ENCODE peak calls at places on chromosomes 6 and 20, in eight cellular contexts. One of them, this sample, is unnamed.

GRCh38 chr6:1396952-1397868 is 7.8 kb downstream of the FOXF2 start:
- DNase-seq in A549: peak
- DNase-seq in heart right ventricle: peak
- DNase-seq in fibroblast of lung: peak
- DNase-seq in AG04450: peak
- DNase-seq in neural progenitor cell: peak
- DNase-seq in thyroid gland: peak
- DNase-seq in ovary: peak
- DNase-seq in this sample: no peak

GRCh38 chr6:104423691-104424090 is 436.0 kb downstream of the HACE1 start:
- DNase-seq in ovary: no peak
- DNase-seq in heart right ventricle: no peak
- DNase-seq in fibroblast of lung: no peak
- DNase-seq in AG04450: no peak
- DNase-seq in neural progenitor cell: no peak
- DNase-seq in A549: no peak
- DNase-seq in thyroid gland: no peak
- DNase-seq in this sample: no peak

GRCh38 chr6:125983246-125983945 is 2.9 kb upstream of the TRMT11 start:
- DNase-seq in A549: no peak
- DNase-seq in neural progenitor cell: no peak
- DNase-seq in heart right ventricle: no peak
- DNase-seq in ovary: no peak
- DNase-seq in fibroblast of lung: peak
- DNase-seq in thyroid gland: no peak
- DNase-seq in AG04450: no peak
- DNase-seq in this sample: peak

GRCh38 chr20:64096535-64096934 is 10.8 kb downstream of the NPBWR2 start:
- DNase-seq in A549: no peak
- DNase-seq in ovary: no peak
- DNase-seq in neural progenitor cell: no peak
- DNase-seq in heart right ventricle: no peak
- DNase-seq in thyroid gland: no peak
- DNase-seq in fibroblast of lung: no peak
- DNase-seq in AG04450: no peak
- DNase-seq in this sample: no peak

GRCh38 chr6:100176321-100176950 is 182.4 kb upstream of the MCHR2 start:
- DNase-seq in ovary: no peak
- DNase-seq in neural progenitor cell: peak
- DNase-seq in A549: no peak
- DNase-seq in thyroid gland: peak
- DNase-seq in fibroblast of lung: peak
- DNase-seq in heart right ventricle: no peak
- DNase-seq in AG04450: peak
- DNase-seq in this sample: peak

GRCh38 chr6:137084090-137084489 is 39.3 kb upstream of the IL20RA start:
- DNase-seq in AG04450: no peak
- DNase-seq in A549: no peak
- DNase-seq in neural progenitor cell: no peak
- DNase-seq in thyroid gland: no peak
- DNase-seq in ovary: no peak
- DNase-seq in fibroblast of lung: no peak
- DNase-seq in heart right ventricle: no peak
- DNase-seq in this sample: no peak

GRCh38 chr6:139568956-139569538 is 194.6 kb upstream of the CITED2 start:
- DNase-seq in thyroid gland: no peak
- DNase-seq in fibroblast of lung: peak
- DNase-seq in A549: no peak
- DNase-seq in ovary: no peak
- DNase-seq in neural progenitor cell: no peak
- DNase-seq in heart right ventricle: no peak
- DNase-seq in AG04450: peak
- DNase-seq in this sample: peak

GRCh38 chr6:123745877-123746276 is 57.8 kb upstream of the NKAIN2 start:
- DNase-seq in thyroid gland: no peak
- DNase-seq in neural progenitor cell: no peak
- DNase-seq in fibroblast of lung: peak
- DNase-seq in ovary: no peak
- DNase-seq in AG04450: no peak
- DNase-seq in A549: no peak
- DNase-seq in heart right ventricle: no peak
- DNase-seq in this sample: peak

DNA sequence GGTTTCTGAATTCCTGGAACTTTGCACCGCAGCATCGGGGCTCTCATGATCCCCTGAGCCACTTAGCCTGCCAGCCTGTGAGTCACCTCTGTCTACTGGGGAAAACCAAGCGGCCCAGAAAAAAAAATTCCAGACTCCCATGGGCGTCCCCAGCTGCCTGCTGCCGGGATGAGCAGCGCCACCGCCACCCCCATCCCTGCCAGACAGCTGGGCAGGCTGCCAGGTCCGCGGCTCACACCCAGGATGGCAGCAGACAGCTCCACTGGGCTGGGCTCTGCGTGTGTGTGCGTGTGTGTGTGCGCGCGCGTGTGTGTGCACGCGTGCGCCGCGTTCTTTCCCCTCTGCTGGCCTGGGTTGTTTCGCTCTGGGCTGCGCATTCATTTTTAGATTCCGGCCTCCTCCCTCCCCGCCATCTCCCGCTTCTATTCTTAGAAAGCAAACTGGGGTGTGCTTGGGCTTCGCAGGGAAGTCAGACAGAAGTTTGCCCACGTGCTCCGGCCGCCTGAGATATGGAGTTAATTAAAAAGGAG is 38.9 kb upstream of the PMEPA1 start:
- DNase-seq in AG04450: peak
- DNase-seq in fibroblast of lung: peak
- DNase-seq in A549: peak
- DNase-seq in neural progenitor cell: peak
- DNase-seq in ovary: peak
- DNase-seq in heart right ventricle: peak
- DNase-seq in thyroid gland: peak
- DNase-seq in this sample: peak
- TF ChIP-seq CTCF in AG04450: no peak
- TF ChIP-seq CTCF in fibroblast of lung: no peak
- TF ChIP-seq CTCF in A549: peak
- TF ChIP-seq CTCF in neural progenitor cell: no peak
- TF ChIP-seq CTCF in ovary: no peak
- TF ChIP-seq CTCF in heart right ventricle: no peak
- TF ChIP-seq CTCF in thyroid gland: no peak
- TF ChIP-seq CTCF in this sample: peak

GRCh38 chr6:6890400-6890858 is 217.3 kb upstream of the RREB1 start:
- DNase-seq in AG04450: no peak
- DNase-seq in ovary: peak
- DNase-seq in heart right ventricle: peak
- DNase-seq in neural progenitor cell: peak
- DNase-seq in thyroid gland: peak
- DNase-seq in A549: no peak
- DNase-seq in fibroblast of lung: no peak
- DNase-seq in this sample: no peak
- H3K27ac ChIP-seq in AG04450: no peak
- H3K27ac ChIP-seq in ovary: peak
- H3K27ac ChIP-seq in heart right ventricle: no peak
- H3K27ac ChIP-seq in neural progenitor cell: no peak
- H3K27ac ChIP-seq in thyroid gland: no peak
- H3K27ac ChIP-seq in A549: no peak
- H3K27ac ChIP-seq in fibroblast of lung: no peak
- H3K27ac ChIP-seq in this sample: peak

GRCh38 chr20:47009784-47010183 is 115.1 kb downstream of the EYA2 start:
- DNase-seq in A549: no peak
- DNase-seq in neural progenitor cell: no peak
- DNase-seq in heart right ventricle: no peak
- DNase-seq in thyroid gland: no peak
- DNase-seq in ovary: no peak
- DNase-seq in AG04450: no peak
- DNase-seq in fibroblast of lung: no peak
- DNase-seq in this sample: no peak

GRCh38 chr20:47013606-47014005 is 119.0 kb downstream of the EYA2 start:
- DNase-seq in A549: no peak
- DNase-seq in heart right ventricle: no peak
- DNase-seq in fibroblast of lung: no peak
- DNase-seq in neural progenitor cell: no peak
- DNase-seq in AG04450: no peak
- DNase-seq in thyroid gland: no peak
- DNase-seq in ovary: no peak
- DNase-seq in this sample: no peak

GRCh38 chr20:47008842-47009518 is 114.3 kb downstream of the EYA2 start:
- DNase-seq in A549: no peak
- DNase-seq in AG04450: no peak
- DNase-seq in fibroblast of lung: no peak
- DNase-seq in thyroid gland: no peak
- DNase-seq in heart right ventricle: no peak
- DNase-seq in neural progenitor cell: no peak
- DNase-seq in ovary: no peak
- DNase-seq in this sample: no peak

GRCh38 chr20:47007826-47008655 is 113.4 kb downstream of the EYA2 start:
- DNase-seq in thyroid gland: no peak
- DNase-seq in neural progenitor cell: no peak
- DNase-seq in ovary: no peak
- DNase-seq in A549: no peak
- DNase-seq in fibroblast of lung: no peak
- DNase-seq in heart right ventricle: no peak
- DNase-seq in AG04450: no peak
- DNase-seq in this sample: no peak

GRCh38 chr20:47011984-47012383 is 117.3 kb downstream of the EYA2 start:
- DNase-seq in A549: no peak
- DNase-seq in heart right ventricle: no peak
- DNase-seq in AG04450: no peak
- DNase-seq in neural progenitor cell: no peak
- DNase-seq in fibroblast of lung: no peak
- DNase-seq in thyroid gland: no peak
- DNase-seq in ovary: no peak
- DNase-seq in this sample: no peak
- TF ChIP-seq CTCF in A549: no peak
- TF ChIP-seq CTCF in heart right ventricle: no peak
- TF ChIP-seq CTCF in AG04450: no peak
- TF ChIP-seq CTCF in neural progenitor cell: no peak
- TF ChIP-seq CTCF in fibroblast of lung: no peak
- TF ChIP-seq CTCF in thyroid gland: no peak
- TF ChIP-seq CTCF in ovary: no peak
- TF ChIP-seq CTCF in this sample: no peak

DNA sequence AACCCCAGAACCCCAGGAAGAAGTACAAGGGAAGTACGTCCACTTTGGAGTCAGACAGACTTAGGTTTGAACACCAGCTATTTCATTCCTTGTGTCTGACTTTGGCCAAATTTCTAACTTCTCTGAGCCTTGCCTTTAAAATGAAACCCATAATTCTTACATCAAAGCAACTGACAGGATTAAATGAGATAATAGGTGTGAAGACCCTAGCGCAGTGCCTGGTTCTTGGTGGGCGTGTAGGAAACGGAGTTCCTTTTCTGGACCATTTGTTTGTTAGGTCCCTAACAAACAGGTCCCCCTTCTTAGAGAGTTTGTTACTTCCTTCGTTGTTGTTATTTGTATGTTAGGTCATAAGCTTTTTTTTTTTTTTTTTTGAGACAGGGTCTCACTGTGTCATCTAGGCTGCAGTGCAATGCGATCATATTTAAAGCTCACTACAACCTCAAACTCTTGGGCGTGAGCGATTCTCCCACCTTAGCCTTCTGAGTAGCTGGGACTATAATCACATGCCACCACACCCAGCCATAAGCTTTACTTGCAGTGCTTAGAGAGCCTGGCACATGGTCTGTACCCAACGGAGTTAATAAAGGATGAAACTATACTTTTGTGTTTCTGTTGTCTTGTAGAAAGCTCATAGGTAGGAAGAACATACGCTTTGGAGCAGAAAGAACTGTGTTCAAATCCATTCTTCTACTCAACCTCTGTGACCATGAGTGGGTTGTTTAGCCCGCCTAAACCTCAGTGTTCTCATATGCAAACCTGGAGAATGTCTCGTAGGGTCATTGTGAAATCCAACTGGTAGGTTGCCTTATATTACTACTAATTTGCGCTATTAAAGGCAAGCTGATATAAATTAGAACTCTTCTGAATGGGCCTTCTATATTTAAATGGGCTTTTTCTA is 21.8 kb upstream of the MROH8 start:
- DNase-seq in AG04450: no peak
- DNase-seq in neural progenitor cell: no peak
- DNase-seq in ovary: no peak
- DNase-seq in heart right ventricle: no peak
- DNase-seq in A549: no peak
- DNase-seq in thyroid gland: no peak
- DNase-seq in fibroblast of lung: no peak
- DNase-seq in this sample: no peak
- H3K27ac ChIP-seq in AG04450: no peak
- H3K27ac ChIP-seq in neural progenitor cell: peak
- H3K27ac ChIP-seq in ovary: no peak
- H3K27ac ChIP-seq in heart right ventricle: no peak
- H3K27ac ChIP-seq in A549: no peak
- H3K27ac ChIP-seq in thyroid gland: peak
- H3K27ac ChIP-seq in fibroblast of lung: peak
- H3K27ac ChIP-seq in this sample: no peak

GRCh38 chr6:163180874-163181541 is 233.5 kb upstream of the QKI start:
- DNase-seq in neural progenitor cell: peak
- DNase-seq in thyroid gland: peak
- DNase-seq in A549: peak
- DNase-seq in heart right ventricle: peak
- DNase-seq in fibroblast of lung: peak
- DNase-seq in AG04450: no peak
- DNase-seq in ovary: peak
- DNase-seq in this sample: peak
- TF ChIP-seq CTCF in neural progenitor cell: peak
- TF ChIP-seq CTCF in thyroid gland: peak
- TF ChIP-seq CTCF in A549: peak
- TF ChIP-seq CTCF in heart right ventricle: peak
- TF ChIP-seq CTCF in fibroblast of lung: no peak
- TF ChIP-seq CTCF in AG04450: peak
- TF ChIP-seq CTCF in ovary: no peak
- TF ChIP-seq CTCF in this sample: peak

GRCh38 chr6:131807644-131808459 is at the start of gene ENPP1:
- DNase-seq in heart right ventricle: peak
- DNase-seq in fibroblast of lung: peak
- DNase-seq in thyroid gland: peak
- DNase-seq in A549: peak
- DNase-seq in neural progenitor cell: peak
- DNase-seq in ovary: peak
- DNase-seq in AG04450: no peak
- DNase-seq in this sample: peak
- H3K27ac ChIP-seq in heart right ventricle: peak
- H3K27ac ChIP-seq in fibroblast of lung: no peak
- H3K27ac ChIP-seq in thyroid gland: peak
- H3K27ac ChIP-seq in A549: peak
- H3K27ac ChIP-seq in neural progenitor cell: no peak
- H3K27ac ChIP-seq in ovary: peak
- H3K27ac ChIP-seq in AG04450: no peak
- H3K27ac ChIP-seq in this sample: no peak